ENCODE peak calls at places on chromosomes 1 and 21, in ten cellular contexts. One of them, this sample, is unnamed.

GRCh38 chr21:41775152-41775472 is 8.3 kb upstream of the RIPK4 start:
- DNase-seq in EH: no peak
- DNase-seq in dorsolateral prefrontal cortex: no peak
- DNase-seq in endothelial cell: no peak
- DNase-seq in GF-D8: no peak
- DNase-seq in IMR-90: no peak
- DNase-seq in skeletal muscle cell: no peak
- DNase-seq in NCI-H187: no peak
- DNase-seq in BJ: no peak
- DNase-seq in KBM-7: no peak
- DNase-seq in this sample: no peak

GRCh38 chr1:226688056-226688748 is 50.9 kb downstream of the ITPKB start:
- DNase-seq in EH: no peak
- DNase-seq in dorsolateral prefrontal cortex: peak
- DNase-seq in endothelial cell: no peak
- DNase-seq in GF-D8: no peak
- DNase-seq in IMR-90: no peak
- DNase-seq in skeletal muscle cell: no peak
- DNase-seq in NCI-H187: no peak
- DNase-seq in BJ: no peak
- DNase-seq in KBM-7: no peak
- DNase-seq in this sample: no peak

GRCh38 chr1:167136191-167136614 is 42.3 kb downstream of the STYXL2 start:
- DNase-seq in EH: peak
- DNase-seq in dorsolateral prefrontal cortex: no peak
- DNase-seq in endothelial cell: no peak
- DNase-seq in GF-D8: no peak
- DNase-seq in IMR-90: peak
- DNase-seq in skeletal muscle cell: peak
- DNase-seq in NCI-H187: peak
- DNase-seq in BJ: peak
- DNase-seq in KBM-7: peak
- DNase-seq in this sample: no peak

GRCh38 chr1:183596500-183596899 is 6.2 kb upstream of the NCF2 start:
- DNase-seq in EH: no peak
- DNase-seq in dorsolateral prefrontal cortex: no peak
- DNase-seq in endothelial cell: no peak
- DNase-seq in GF-D8: no peak
- DNase-seq in IMR-90: no peak
- DNase-seq in skeletal muscle cell: no peak
- DNase-seq in NCI-H187: no peak
- DNase-seq in BJ: no peak
- DNase-seq in KBM-7: no peak
- DNase-seq in this sample: no peak

GRCh38 chr21:32562426-32562825 is 22.9 kb downstream of the TCP10L start:
- DNase-seq in EH: peak
- DNase-seq in dorsolateral prefrontal cortex: no peak
- DNase-seq in endothelial cell: peak
- DNase-seq in GF-D8: no peak
- DNase-seq in IMR-90: peak
- DNase-seq in skeletal muscle cell: peak
- DNase-seq in NCI-H187: no peak
- DNase-seq in BJ: peak
- DNase-seq in KBM-7: peak
- DNase-seq in this sample: peak

GRCh38 chr1:53308512-53308911 is 19.4 kb downstream of the LRP8 start:
- DNase-seq in EH: no peak
- DNase-seq in dorsolateral prefrontal cortex: no peak
- DNase-seq in endothelial cell: no peak
- DNase-seq in GF-D8: no peak
- DNase-seq in IMR-90: no peak
- DNase-seq in skeletal muscle cell: no peak
- DNase-seq in NCI-H187: no peak
- DNase-seq in BJ: no peak
- DNase-seq in KBM-7: no peak
- DNase-seq in this sample: no peak

GRCh38 chr21:14598065-14598464 is 52.0 kb upstream of the SAMSN1 start:
- DNase-seq in EH: no peak
- DNase-seq in dorsolateral prefrontal cortex: no peak
- DNase-seq in endothelial cell: no peak
- DNase-seq in GF-D8: no peak
- DNase-seq in IMR-90: no peak
- DNase-seq in skeletal muscle cell: no peak
- DNase-seq in NCI-H187: no peak
- DNase-seq in BJ: no peak
- DNase-seq in KBM-7: no peak
- DNase-seq in this sample: no peak

GRCh38 chr1:117527566-117528102 is 78.2 kb upstream of the TENT5C start:
- DNase-seq in EH: peak
- DNase-seq in dorsolateral prefrontal cortex: no peak
- DNase-seq in endothelial cell: no peak
- DNase-seq in GF-D8: no peak
- DNase-seq in IMR-90: peak
- DNase-seq in skeletal muscle cell: peak
- DNase-seq in NCI-H187: no peak
- DNase-seq in BJ: no peak
- DNase-seq in KBM-7: no peak
- DNase-seq in this sample: no peak

GRCh38 chr1:224544276-224544675 is 71.8 kb upstream of the CNIH3 start:
- DNase-seq in EH: peak
- DNase-seq in dorsolateral prefrontal cortex: no peak
- DNase-seq in endothelial cell: no peak
- DNase-seq in GF-D8: no peak
- DNase-seq in IMR-90: peak
- DNase-seq in skeletal muscle cell: no peak
- DNase-seq in NCI-H187: no peak
- DNase-seq in BJ: no peak
- DNase-seq in KBM-7: no peak
- DNase-seq in this sample: no peak

GRCh38 chr1:156508205-156508954 is 7.8 kb upstream of the MEF2D start:
- DNase-seq in EH: peak
- DNase-seq in dorsolateral prefrontal cortex: no peak
- DNase-seq in endothelial cell: no peak
- DNase-seq in GF-D8: no peak
- DNase-seq in IMR-90: peak
- DNase-seq in skeletal muscle cell: no peak
- DNase-seq in NCI-H187: no peak
- DNase-seq in BJ: no peak
- DNase-seq in KBM-7: no peak
- DNase-seq in this sample: no peak

GRCh38 chr1:168636642-168637111 is 60.3 kb downstream of the XCL1 start:
- DNase-seq in EH: peak
- DNase-seq in dorsolateral prefrontal cortex: no peak
- DNase-seq in endothelial cell: no peak
- DNase-seq in GF-D8: no peak
- DNase-seq in IMR-90: no peak
- DNase-seq in skeletal muscle cell: peak
- DNase-seq in NCI-H187: no peak
- DNase-seq in BJ: no peak
- DNase-seq in KBM-7: no peak
- DNase-seq in this sample: no peak

GRCh38 chr1:24364975-24365678 is 46.0 kb downstream of the GRHL3 start:
- DNase-seq in EH: peak
- DNase-seq in dorsolateral prefrontal cortex: no peak
- DNase-seq in endothelial cell: no peak
- DNase-seq in GF-D8: no peak
- DNase-seq in IMR-90: peak
- DNase-seq in skeletal muscle cell: peak
- DNase-seq in NCI-H187: no peak
- DNase-seq in BJ: peak
- DNase-seq in KBM-7: no peak
- DNase-seq in this sample: no peak

GRCh38 chr1:152515454-152515823 is 1.2 kb downstream of the CRCT1 start:
- DNase-seq in EH: peak
- DNase-seq in dorsolateral prefrontal cortex: no peak
- DNase-seq in endothelial cell: peak
- DNase-seq in GF-D8: no peak
- DNase-seq in IMR-90: peak
- DNase-seq in skeletal muscle cell: no peak
- DNase-seq in NCI-H187: no peak
- DNase-seq in BJ: no peak
- DNase-seq in KBM-7: no peak
- DNase-seq in this sample: no peak

GRCh38 chr1:4027492-4028138 is 127.5 kb upstream of the C1orf174 start:
- DNase-seq in EH: no peak
- DNase-seq in dorsolateral prefrontal cortex: no peak
- DNase-seq in endothelial cell: no peak
- DNase-seq in GF-D8: no peak
- DNase-seq in IMR-90: no peak
- DNase-seq in skeletal muscle cell: no peak
- DNase-seq in NCI-H187: no peak
- DNase-seq in BJ: no peak
- DNase-seq in KBM-7: no peak
- DNase-seq in this sample: peak

GRCh38 chr1:58581641-58582040 is 4.6 kb upstream of the TACSTD2 start:
- DNase-seq in EH: peak
- DNase-seq in dorsolateral prefrontal cortex: no peak
- DNase-seq in endothelial cell: no peak
- DNase-seq in GF-D8: no peak
- DNase-seq in IMR-90: no peak
- DNase-seq in skeletal muscle cell: no peak
- DNase-seq in NCI-H187: no peak
- DNase-seq in BJ: no peak
- DNase-seq in KBM-7: no peak
- DNase-seq in this sample: no peak

GRCh38 chr21:45256021-45256911 is 31.4 kb downstream of the POFUT2 start:
- DNase-seq in EH: no peak
- DNase-seq in dorsolateral prefrontal cortex: no peak
- DNase-seq in endothelial cell: no peak
- DNase-seq in GF-D8: peak
- DNase-seq in IMR-90: no peak
- DNase-seq in skeletal muscle cell: no peak
- DNase-seq in NCI-H187: no peak
- DNase-seq in BJ: no peak
- DNase-seq in KBM-7: no peak
- DNase-seq in this sample: peak

GRCh38 chr1:223513309-223513708 is 120.1 kb downstream of the CCDC185 start:
- DNase-seq in EH: no peak
- DNase-seq in dorsolateral prefrontal cortex: no peak
- DNase-seq in endothelial cell: no peak
- DNase-seq in GF-D8: no peak
- DNase-seq in IMR-90: no peak
- DNase-seq in skeletal muscle cell: no peak
- DNase-seq in NCI-H187: no peak
- DNase-seq in BJ: no peak
- DNase-seq in KBM-7: no peak
- DNase-seq in this sample: no peak

GRCh38 chr1:100391675-100392074 is 39.4 kb downstream of the CDC14A start:
- DNase-seq in EH: no peak
- DNase-seq in dorsolateral prefrontal cortex: no peak
- DNase-seq in endothelial cell: no peak
- DNase-seq in GF-D8: no peak
- DNase-seq in IMR-90: no peak
- DNase-seq in skeletal muscle cell: no peak
- DNase-seq in NCI-H187: no peak
- DNase-seq in BJ: no peak
- DNase-seq in KBM-7: no peak
- DNase-seq in this sample: no peak

GRCh38 chr1:39933956-39934941 is 20.7 kb upstream of the MFSD2A start:
- DNase-seq in EH: peak
- DNase-seq in dorsolateral prefrontal cortex: no peak
- DNase-seq in endothelial cell: no peak
- DNase-seq in GF-D8: peak
- DNase-seq in IMR-90: peak
- DNase-seq in skeletal muscle cell: peak
- DNase-seq in NCI-H187: no peak
- DNase-seq in BJ: peak
- DNase-seq in KBM-7: peak
- DNase-seq in this sample: no peak

GRCh38 chr1:43760745-43761343 is 53.5 kb downstream of the ST3GAL3 start:
- DNase-seq in EH: peak
- DNase-seq in dorsolateral prefrontal cortex: no peak
- DNase-seq in endothelial cell: peak
- DNase-seq in GF-D8: no peak
- DNase-seq in IMR-90: no peak
- DNase-seq in skeletal muscle cell: no peak
- DNase-seq in NCI-H187: no peak
- DNase-seq in BJ: no peak
- DNase-seq in KBM-7: no peak
- DNase-seq in this sample: no peak

GRCh38 chr1:53341521-53341895 is 13.6 kb upstream of the LRP8 start:
- DNase-seq in EH: no peak
- DNase-seq in dorsolateral prefrontal cortex: no peak
- DNase-seq in endothelial cell: no peak
- DNase-seq in GF-D8: no peak
- DNase-seq in IMR-90: no peak
- DNase-seq in skeletal muscle cell: no peak
- DNase-seq in NCI-H187: no peak
- DNase-seq in BJ: no peak
- DNase-seq in KBM-7: no peak
- DNase-seq in this sample: peak

GRCh38 chr21:42113926-42114409 is 42.9 kb downstream of the UMODL1 start:
- DNase-seq in EH: peak
- DNase-seq in dorsolateral prefrontal cortex: no peak
- DNase-seq in endothelial cell: no peak
- DNase-seq in GF-D8: no peak
- DNase-seq in IMR-90: no peak
- DNase-seq in skeletal muscle cell: no peak
- DNase-seq in NCI-H187: no peak
- DNase-seq in BJ: no peak
- DNase-seq in KBM-7: peak
- DNase-seq in this sample: no peak

GRCh38 chr1:178238722-178239510 is 145.0 kb downstream of the RASAL2 start:
- DNase-seq in EH: peak
- DNase-seq in dorsolateral prefrontal cortex: no peak
- DNase-seq in endothelial cell: no peak
- DNase-seq in GF-D8: no peak
- DNase-seq in IMR-90: peak
- DNase-seq in skeletal muscle cell: peak
- DNase-seq in NCI-H187: no peak
- DNase-seq in BJ: peak
- DNase-seq in KBM-7: peak
- DNase-seq in this sample: no peak

GRCh38 chr1:230994860-230995259 is 16.0 kb downstream of the ARV1 start:
- DNase-seq in EH: peak
- DNase-seq in dorsolateral prefrontal cortex: no peak
- DNase-seq in endothelial cell: no peak
- DNase-seq in GF-D8: no peak
- DNase-seq in IMR-90: no peak
- DNase-seq in skeletal muscle cell: no peak
- DNase-seq in NCI-H187: no peak
- DNase-seq in BJ: peak
- DNase-seq in KBM-7: no peak
- DNase-seq in this sample: no peak

This sample was measured in H9.